ENCODE peak calls at places on chromosomes 16 and 17, in eight cellular contexts. F, P, W, A, Y, Q, G and D are unnamed samples.

GRCh38 chr17:75902406-75902805 is 2.3 kb downstream of the MRPL38 start:
- DNase-seq in A (no peak), G (no peak), P (no peak), F (peak), Y (no peak), W (no peak), Q (no peak), D (no peak)

GRCh38 chr17:29048440-29049360 is 5.8 kb downstream of the PIPOX start:
- DNase-seq in W (peak), A (no peak), P (no peak), Q (no peak), Y (no peak), G (no peak), F (no peak), D (no peak)

GRCh38 chr17:78925662-78926555 is 722 bp upstream of the TIMP2 start:
- DNase-seq in F (peak), W (peak), A (no peak), Q (peak), P (peak), G (no peak), Y (peak), D (peak)

GRCh38 chr17:9512323-9513168 is 63.1 kb downstream of the STX8 start:
- DNase-seq in F (no peak), W (no peak), Q (no peak), G (peak), A (no peak), P (no peak), Y (no peak), D (no peak)

GRCh38 chr17:41777157-41777578 is 9.3 kb downstream of the JUP start:
- DNase-seq in W (peak), F (peak), P (no peak), Y (peak), G (no peak), Q (peak), A (no peak), D (peak)

GRCh38 chr17:68089881-68090280 is 54.3 kb downstream of the KPNA2 start:
- DNase-seq in F (no peak), Q (peak), Y (peak), W (no peak), P (no peak), G (peak), A (no peak), D (peak)

GRCh38 chr16:1788095-1788707 is 5.3 kb downstream of the IGFALS start:
- DNase-seq in P (peak), Q (no peak), Y (no peak), G (no peak), F (peak), A (no peak), W (no peak), D (no peak)

GRCh38 chr16:88769617-88770458 is 15.2 kb downstream of the PIEZO1 start:
- DNase-seq in G (no peak), A (peak), Q (no peak), W (peak), Y (no peak), P (no peak), F (no peak), D (peak)

GRCh38 chr16:89453662-89454321 is 36.6 kb downstream of the ANKRD11 start:
- DNase-seq in Q (no peak), Y (peak), A (no peak), W (no peak), G (no peak), F (no peak), P (no peak), D (no peak)

GRCh38 chr16:10088380-10088793 is 93.8 kb downstream of the GRIN2A start:
- DNase-seq in Y (no peak), W (no peak), P (no peak), A (no peak), G (no peak), F (no peak), Q (no peak), D (no peak)

GRCh38 chr16:74230126-74230525 is 66.5 kb upstream of the PSMD7 start:
- DNase-seq in W (no peak), F (no peak), P (no peak), G (no peak), Y (no peak), Q (no peak), A (no peak), D (no peak)

GRCh38 chr17:67947325-67947813 is 48.9 kb downstream of the C17orf58 start:
- DNase-seq in P (no peak), F (no peak), Q (no peak), W (no peak), G (no peak), A (no peak), Y (no peak), D (no peak)

GRCh38 chr17:42097691-42098661 is at the start of gene ZNF385C:
- DNase-seq in P (no peak), W (peak), A (no peak), F (no peak), G (no peak), Q (no peak), Y (peak), D (no peak)

GRCh38 chr17:37338847-37339246 is 36.9 kb upstream of the C17orf78 start:
- DNase-seq in Y (no peak), G (no peak), A (no peak), F (no peak), P (no peak), W (no peak), Q (no peak), D (no peak)

GRCh38 chr17:74430385-74430705 is 1.5 kb upstream of the GPRC5C start:
- DNase-seq in Y (no peak), G (no peak), W (no peak), A (no peak), F (no peak), P (no peak), Q (no peak), D (no peak)

GRCh38 chr16:77322757-77323156 is 112.1 kb downstream of the ADAMTS18 start:
- DNase-seq in Q (no peak), P (no peak), F (no peak), G (no peak), A (no peak), Y (no peak), W (no peak), D (no peak)

GRCh38 chr17:1978396-1978962 is 46.7 kb downstream of the RTN4RL1 start:
- DNase-seq in W (no peak), A (no peak), F (no peak), P (no peak), G (no peak), Q (no peak), Y (no peak), D (no peak)

GRCh38 chr16:25033852-25034251 is 18.7 kb upstream of the ARHGAP17 start:
- DNase-seq in G (no peak), W (no peak), F (peak), Q (no peak), P (no peak), Y (no peak), A (no peak), D (no peak)

GRCh38 chr16:74561626-74562025 is 45.3 kb downstream of the GLG1 start:
- DNase-seq in P (no peak), Y (no peak), G (no peak), Q (no peak), A (no peak), F (no peak), W (no peak), D (no peak)

GRCh38 chr16:84829168-84829965 is 9.6 kb downstream of the CRISPLD2 start:
- DNase-seq in Y (no peak), Q (no peak), W (no peak), P (no peak), F (peak), G (no peak), A (no peak), D (peak)

GRCh38 chr17:67109111-67109510 is 64.8 kb downstream of the CACNG1 start:
- DNase-seq in Q (no peak), W (no peak), P (no peak), F (no peak), G (no peak), A (no peak), Y (no peak), D (no peak)

GRCh38 chr17:50443492-50444051 is 17.6 kb downstream of the ACSF2 start:
- DNase-seq in Q (no peak), A (no peak), F (no peak), G (no peak), W (no peak), Y (no peak), P (no peak), D (peak)

GRCh38 chr16:85238233-85238647 is 126.0 kb upstream of the CIBAR2 start:
- DNase-seq in P (peak), F (peak), G (no peak), Q (no peak), A (no peak), W (peak), Y (peak), D (peak)

GRCh38 chr17:75518201-75518600 is 1.9 kb downstream of the TSEN54 start:
- DNase-seq in G (no peak), W (no peak), Q (no peak), Y (no peak), A (no peak), P (no peak), F (no peak), D (peak)

GRCh38 chr17:75242461-75243042 is 18.9 kb downstream of the GGA3 start:
- DNase-seq in G (no peak), W (no peak), Y (no peak), Q (no peak), P (no peak), F (no peak), A (no peak), D (peak)

GRCh38 chr17:46179375-46179999 is 13.7 kb downstream of the KANSL1 start:
- DNase-seq in W (peak), F (no peak), A (no peak), G (no peak), P (no peak), Y (no peak), Q (no peak), D (no peak)

GRCh38 chr17:82215095-82215971 is 2.7 kb upstream of the CCDC57 start:
- DNase-seq in Q (peak), A (no peak), P (peak), F (peak), G (no peak), Y (no peak), W (peak), D (no peak)

GRCh38 chr17:76014925-76015261 is 12.2 kb downstream of the EVPL start:
- DNase-seq in W (no peak), F (no peak), Q (no peak), P (no peak), Y (peak), G (no peak), A (no peak), D (no peak)

GRCh38 chr17:71339219-71339618 is 781.6 kb upstream of the SOX9 start:
- DNase-seq in P (no peak), F (no peak), A (no peak), Q (no peak), W (no peak), G (no peak), Y (no peak), D (no peak)

GRCh38 chr17:71337903-71338302 is 782.9 kb upstream of the SOX9 start:
- DNase-seq in Q (no peak), Y (no peak), A (no peak), F (no peak), P (no peak), W (no peak), G (no peak), D (peak)

GRCh38 chr17:71334041-71334781 is 786.6 kb upstream of the SOX9 start:
- DNase-seq in F (no peak), A (no peak), Y (no peak), G (no peak), P (no peak), W (peak), Q (no peak), D (no peak)

GRCh38 chr17:71335212-71335611 is 785.6 kb upstream of the SOX9 start:
- DNase-seq in G (no peak), W (no peak), A (no peak), Y (no peak), Q (no peak), F (no peak), P (no peak), D (no peak)

DNA sequence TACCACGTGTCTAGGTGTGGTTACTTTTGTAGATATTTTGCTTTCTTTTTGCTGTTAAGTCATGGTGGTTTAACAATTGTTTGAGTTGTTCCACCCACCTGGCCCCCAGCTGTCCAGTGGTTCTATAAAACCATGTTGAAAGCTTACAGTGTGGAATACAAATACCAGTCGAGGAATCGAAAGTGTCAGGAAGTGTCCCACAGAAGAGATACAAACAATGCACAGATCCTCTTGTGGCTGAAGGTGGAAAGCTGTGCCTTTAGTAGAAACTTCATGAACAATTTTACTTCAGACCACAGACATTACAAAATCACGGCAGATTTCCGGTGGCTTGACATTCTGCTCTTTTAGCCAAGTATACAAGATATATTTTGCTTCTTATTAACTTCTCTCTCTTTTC is 782.4 kb upstream of the SOX9 start:
- DNase-seq in P (no peak), W (no peak), G (no peak), Y (no peak), A (no peak), Q (no peak), F (no peak), D (no peak)
- H3K4me3 ChIP-seq in P (peak), W (no peak), G (no peak), Y (no peak), A (no peak), Q (no peak), F (no peak), D (peak)

GRCh38 chr17:32658470-32659418 is 172.0 kb downstream of the CDK5R1 start:
- DNase-seq in Q (no peak), F (no peak), P (no peak), G (no peak), A (no peak), W (no peak), Y (no peak), D (no peak)
- TF ChIP-seq POLR2AphosphoS5 in Q (no peak), F (no peak), P (no peak), G (no peak), A (no peak), W (no peak), Y (no peak), D (no peak)

GRCh38 chr17:48843172-48843900 is 12.5 kb downstream of the CALCOCO2 start:
- DNase-seq in P (no peak), Y (no peak), F (no peak), G (no peak), Q (no peak), A (no peak), W (no peak), D (no peak)
- TF ChIP-seq CTCF in P (no peak), Y (no peak), F (no peak), G (no peak), Q (no peak), A (no peak), W (no peak), D (no peak)

GRCh38 chr17:39665642-39666221 is 583 bp downstream of the TCAP start:
- DNase-seq in A (no peak), Q (no peak), G (no peak), F (no peak), W (no peak), P (no peak), Y (no peak), D (no peak)
- H3K4me3 ChIP-seq in A (no peak), Q (no peak), G (no peak), F (no peak), W (no peak), P (no peak), Y (no peak), D (no peak)

DNA sequence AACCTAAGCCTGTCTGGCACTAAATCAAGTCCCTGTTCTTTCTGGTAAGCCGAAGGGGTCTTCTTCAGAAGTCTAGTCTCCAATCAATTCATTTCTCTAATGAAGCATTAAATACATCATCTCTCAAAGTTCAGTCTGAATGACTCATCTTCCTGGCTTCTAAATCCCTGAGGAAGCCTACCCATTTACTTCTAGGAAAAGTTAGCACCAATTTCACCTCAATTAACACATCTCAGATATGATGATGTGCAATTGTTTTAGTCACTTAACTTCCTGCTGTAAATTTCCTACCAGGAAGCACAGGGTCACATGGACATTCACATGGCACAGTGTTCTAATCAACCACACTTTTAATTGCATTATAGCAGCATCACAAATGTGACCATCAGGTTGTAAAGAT is 49.9 kb downstream of the TEX14 start:
- DNase-seq in F (no peak), P (no peak), Q (no peak), A (no peak), W (no peak), Y (no peak), G (no peak), D (no peak)
- TF ChIP-seq POLR2AphosphoS5 in F (peak), P (no peak), Q (no peak), A (no peak), W (no peak), Y (no peak), G (no peak), D (no peak)

GRCh38 chr16:71369494-71369893 is 11.0 kb downstream of the CALB2 start:
- DNase-seq in P (no peak), W (no peak), Q (no peak), A (no peak), G (no peak), F (no peak), Y (no peak), D (no peak)

GRCh38 chr16:71365021-71365420 is 6.5 kb downstream of the CALB2 start:
- DNase-seq in P (no peak), W (no peak), Y (no peak), A (no peak), G (no peak), Q (no peak), F (no peak), D (no peak)

GRCh38 chr16:71364306-71364705 is 5.8 kb downstream of the CALB2 start:
- DNase-seq in W (no peak), P (no peak), F (no peak), Y (no peak), G (no peak), A (no peak), Q (no peak), D (no peak)

GRCh38 chr16:71368958-71369357 is 10.4 kb downstream of the CALB2 start:
- DNase-seq in A (no peak), Y (no peak), F (no peak), G (no peak), Q (no peak), P (no peak), W (no peak), D (no peak)

GRCh38 chr16:71367243-71367976 is 8.9 kb downstream of the CALB2 start:
- DNase-seq in F (no peak), A (no peak), Q (peak), Y (peak), W (peak), P (no peak), G (peak), D (peak)
- TF ChIP-seq CTCF in F (no peak), A (no peak), Q (peak), Y (no peak), W (peak), P (no peak), G (peak), D (peak)

DNA sequence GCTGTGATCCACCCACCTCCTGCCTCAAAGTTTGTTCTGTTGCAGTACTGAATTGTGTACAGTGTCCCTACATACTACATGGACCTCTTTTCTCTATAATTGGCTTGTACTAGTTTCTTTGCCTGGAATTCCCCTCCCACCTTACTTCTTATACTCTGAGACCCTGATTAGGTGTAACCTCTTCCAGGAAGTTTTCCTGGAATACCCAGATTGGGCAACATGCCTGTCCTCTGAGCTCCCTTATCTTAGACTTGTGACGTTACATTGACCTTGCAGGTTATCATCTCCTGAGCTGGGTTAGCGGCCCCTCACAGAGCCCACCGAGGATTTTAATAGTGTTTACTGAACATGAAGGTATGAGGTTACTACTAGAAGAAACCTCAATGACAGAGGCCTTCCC is 237.0 kb downstream of the ZNF423 start:
- DNase-seq in F (peak), Y (no peak), W (no peak), P (peak), Q (no peak), G (no peak), A (no peak), D (no peak)
- H3K4me3 ChIP-seq in F (no peak), Y (no peak), W (no peak), P (no peak), Q (no peak), G (no peak), A (no peak), D (no peak)

GRCh38 chr16:22694887-22695382 is 119.0 kb upstream of the HS3ST2 start:
- DNase-seq in P (no peak), W (no peak), Q (no peak), G (no peak), F (peak), A (no peak), Y (no peak), D (peak)
- TF ChIP-seq POLR2AphosphoS5 in P (peak), W (no peak), Q (no peak), G (no peak), F (peak), A (peak), Y (no peak), D (peak)

GRCh38 chr16:86812363-86812970 is 234.1 kb downstream of the FOXL1 start:
- DNase-seq in F (peak), A (no peak), G (no peak), P (no peak), W (no peak), Y (no peak), Q (no peak), D (no peak)

GRCh38 chr16:86806838-86807351 is 228.5 kb downstream of the FOXL1 start:
- DNase-seq in F (peak), Y (no peak), Q (no peak), P (no peak), W (peak), G (no peak), A (no peak), D (no peak)

GRCh38 chr16:86808863-86809444 is 230.6 kb downstream of the FOXL1 start:
- DNase-seq in P (no peak), G (no peak), Q (no peak), F (no peak), Y (no peak), A (no peak), W (no peak), D (no peak)

GRCh38 chr16:86810062-86810461 is 231.7 kb downstream of the FOXL1 start:
- DNase-seq in A (no peak), G (no peak), F (no peak), P (no peak), W (no peak), Y (no peak), Q (no peak), D (no peak)

DNA sequence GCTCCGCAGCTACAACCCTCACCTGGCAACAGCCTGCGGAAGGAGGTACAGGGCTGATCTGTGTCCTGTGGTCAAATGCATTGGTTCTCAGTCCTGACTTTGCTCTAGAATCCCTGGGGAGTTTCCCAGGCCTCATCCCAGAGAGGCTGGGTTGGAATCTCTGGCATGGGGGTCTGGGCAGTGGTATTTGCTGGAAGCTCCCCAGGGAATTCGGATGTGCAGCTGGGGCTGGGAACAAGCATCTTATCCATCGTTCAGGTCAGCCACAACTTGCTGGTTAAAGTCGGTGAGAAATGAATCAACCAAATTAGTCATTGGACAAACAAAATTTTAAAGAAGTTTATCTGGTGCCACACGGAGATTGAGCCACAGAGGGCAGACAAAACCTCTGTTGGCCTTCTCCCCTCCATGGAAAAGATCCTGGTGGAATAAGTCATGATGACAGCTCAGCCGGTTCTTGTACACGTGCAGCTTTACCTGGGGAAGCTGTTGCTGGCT is 231.2 kb downstream of the FOXL1 start:
- DNase-seq in A (no peak), F (no peak), Y (no peak), Q (no peak), P (no peak), G (no peak), W (peak), D (no peak)
- TF ChIP-seq CTCF in A (no peak), F (no peak), Y (no peak), Q (no peak), P (no peak), G (peak), W (no peak), D (no peak)